ENCODE peak calls at places on chromosome 5, in four cellular contexts. One of them, this sample, is unnamed. For H3K36me3, the result is how much of the 10 kb centered on the place peaks cover.

GRCh38 chr5:130871346-130872086 is 293.5 kb downstream of the HINT1 start:
- DNase-seq in body of pancreas: peak
- DNase-seq in adrenal gland: no peak
- DNase-seq in GM23338: peak
- DNase-seq in this sample: no peak

GRCh38 chr5:68436686-68437520 is 221.3 kb downstream of the PIK3R1 start:
- DNase-seq in body of pancreas: no peak
- DNase-seq in adrenal gland: no peak
- DNase-seq in GM23338: no peak
- DNase-seq in this sample: no peak

GRCh38 chr5:61322738-61323429 is 9.2 kb upstream of the ZSWIM6 start:
- DNase-seq in GM23338: peak
- DNase-seq in adrenal gland: no peak
- DNase-seq in body of pancreas: peak
- DNase-seq in this sample: peak

GRCh38 chr5:135977375-135977928 is 22.7 kb upstream of the LECT2 start:
- DNase-seq in adrenal gland: peak
- DNase-seq in GM23338: peak
- DNase-seq in body of pancreas: peak
- DNase-seq in this sample: peak

GRCh38 chr5:119726544-119726943 is 97.2 kb downstream of the FAM170A start:
- DNase-seq in body of pancreas: no peak
- DNase-seq in adrenal gland: no peak
- DNase-seq in GM23338: no peak
- DNase-seq in this sample: no peak

GRCh38 chr5:95042040-95042439 is 242.9 kb downstream of the MCTP1 start:
- DNase-seq in adrenal gland: no peak
- DNase-seq in GM23338: no peak
- DNase-seq in body of pancreas: no peak
- DNase-seq in this sample: no peak

GRCh38 chr5:16855475-16855874 is 80.6 kb downstream of the MYO10 start:
- DNase-seq in adrenal gland: peak
- DNase-seq in body of pancreas: peak
- DNase-seq in GM23338: peak
- DNase-seq in this sample: no peak

GRCh38 chr5:127425037-127425436 is 92.4 kb upstream of the PRRC1 start:
- DNase-seq in adrenal gland: no peak
- DNase-seq in GM23338: no peak
- DNase-seq in body of pancreas: no peak
- DNase-seq in this sample: no peak

GRCh38 chr5:147482426-147483196 is 27.3 kb downstream of the DPYSL3 start:
- DNase-seq in GM23338: no peak
- DNase-seq in body of pancreas: no peak
- DNase-seq in adrenal gland: no peak
- DNase-seq in this sample: no peak

GRCh38 chr5:39422036-39422606 is 2.7 kb downstream of the DAB2 start:
- DNase-seq in adrenal gland: no peak
- DNase-seq in GM23338: no peak
- DNase-seq in body of pancreas: no peak
- DNase-seq in this sample: no peak

GRCh38 chr5:149434162-149435014 is 55.3 kb upstream of the IL17B start:
- DNase-seq in adrenal gland: peak
- DNase-seq in GM23338: peak
- DNase-seq in body of pancreas: peak
- DNase-seq in this sample: peak

GRCh38 chr5:168292783-168293696 is 1.6 kb downstream of the WWC1 start:
- DNase-seq in GM23338: peak
- DNase-seq in body of pancreas: no peak
- DNase-seq in adrenal gland: no peak
- DNase-seq in this sample: no peak

GRCh38 chr5:141913560-141913959 is 10.1 kb upstream of the DELE1 start:
- DNase-seq in GM23338: peak
- DNase-seq in adrenal gland: no peak
- DNase-seq in body of pancreas: no peak
- DNase-seq in this sample: no peak

GRCh38 chr5:169142264-169142970 is 158.5 kb downstream of the SLIT3 start:
- DNase-seq in adrenal gland: peak
- DNase-seq in GM23338: no peak
- DNase-seq in body of pancreas: peak
- DNase-seq in this sample: peak

GRCh38 chr5:66742083-66742895 is 146.1 kb downstream of the MAST4 start:
- DNase-seq in body of pancreas: peak
- DNase-seq in GM23338: peak
- DNase-seq in adrenal gland: no peak
- DNase-seq in this sample: peak

GRCh38 chr5:77272206-77272605 is 61.7 kb downstream of the PDE8B start:
- DNase-seq in adrenal gland: no peak
- DNase-seq in GM23338: no peak
- DNase-seq in body of pancreas: no peak
- DNase-seq in this sample: no peak

GRCh38 chr5:54760182-54760935 is 225.0 kb downstream of the ESM1 start:
- DNase-seq in GM23338: no peak
- DNase-seq in body of pancreas: no peak
- DNase-seq in adrenal gland: no peak
- DNase-seq in this sample: no peak

GRCh38 chr5:123444016-123444415 is 20.8 kb upstream of the CEP120 start:
- DNase-seq in adrenal gland: no peak
- DNase-seq in body of pancreas: no peak
- DNase-seq in GM23338: no peak
- DNase-seq in this sample: no peak

GRCh38 chr5:88813244-88813643 is 69.7 kb downstream of the MEF2C start:
- DNase-seq in GM23338: no peak
- DNase-seq in body of pancreas: no peak
- DNase-seq in adrenal gland: no peak
- DNase-seq in this sample: no peak

GRCh38 chr5:76732405-76733048 is 16.6 kb downstream of the F2R start:
- DNase-seq in body of pancreas: no peak
- DNase-seq in GM23338: no peak
- DNase-seq in adrenal gland: no peak
- DNase-seq in this sample: no peak

GRCh38 chr5:149811453-149811852 is 81.3 kb downstream of the PPARGC1B start:
- DNase-seq in body of pancreas: no peak
- DNase-seq in adrenal gland: no peak
- DNase-seq in GM23338: no peak
- DNase-seq in this sample: no peak

GRCh38 chr5:181133610-181134231 is 2.8 kb upstream of the OR2V1 start:
- DNase-seq in GM23338: no peak
- DNase-seq in body of pancreas: peak
- DNase-seq in adrenal gland: peak
- DNase-seq in this sample: peak

GRCh38 chr5:168793844-168794837 is 215.0 kb upstream of the PANK3 start:
- DNase-seq in body of pancreas: no peak
- DNase-seq in adrenal gland: peak
- DNase-seq in GM23338: no peak
- DNase-seq in this sample: peak

GRCh38 chr5:6146264-6146663 is 232.1 kb downstream of the MED10 start:
- DNase-seq in adrenal gland: no peak
- DNase-seq in body of pancreas: no peak
- DNase-seq in GM23338: no peak
- DNase-seq in this sample: no peak

GRCh38 chr5:172644229-172644628 is 3.2 kb downstream of the NEURL1B start:
- DNase-seq in GM23338: no peak
- DNase-seq in body of pancreas: no peak
- DNase-seq in adrenal gland: no peak
- DNase-seq in this sample: no peak

GRCh38 chr5:172646716-172647285 is 5.7 kb downstream of the NEURL1B start:
- DNase-seq in body of pancreas: no peak
- DNase-seq in GM23338: peak
- DNase-seq in adrenal gland: peak
- DNase-seq in this sample: no peak

GRCh38 chr5:172643392-172643871 is 2.4 kb downstream of the NEURL1B start:
- DNase-seq in GM23338: no peak
- DNase-seq in body of pancreas: no peak
- DNase-seq in adrenal gland: peak
- DNase-seq in this sample: no peak

GRCh38 chr5:172644711-172645110 is 3.6 kb downstream of the NEURL1B start:
- DNase-seq in GM23338: peak
- DNase-seq in adrenal gland: no peak
- DNase-seq in body of pancreas: no peak
- DNase-seq in this sample: no peak

DNA sequence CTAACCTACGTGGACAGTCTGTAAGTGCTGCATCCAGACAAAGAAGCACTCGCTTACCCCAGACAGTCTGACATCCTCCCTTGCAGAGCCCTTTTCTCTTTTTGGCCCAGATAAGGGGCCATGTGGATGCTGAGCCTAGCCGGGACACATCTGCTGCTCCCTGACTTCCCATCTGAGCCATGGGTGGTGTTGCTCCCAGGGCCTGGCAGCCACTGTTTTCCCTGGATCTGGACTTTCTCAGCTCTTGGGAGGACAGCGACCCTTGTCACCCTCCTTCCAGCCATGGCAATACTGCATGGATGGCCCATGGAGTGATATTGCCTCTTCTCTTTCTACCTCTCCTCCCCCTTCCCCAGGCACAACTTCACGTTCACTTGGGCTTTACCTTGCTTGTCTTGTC is 4.2 kb downstream of the NEURL1B start:
- DNase-seq in body of pancreas: no peak
- DNase-seq in adrenal gland: no peak
- DNase-seq in GM23338: no peak
- DNase-seq in this sample: no peak
- H3K36me3 ChIP-seq in body of pancreas: under half
- H3K36me3 ChIP-seq in adrenal gland: under half
- H3K36me3 ChIP-seq in GM23338: under half
- H3K36me3 ChIP-seq in this sample: under half

GRCh38 chr5:174796711-174797192 is 72.4 kb downstream of the MSX2 start:
- DNase-seq in adrenal gland: no peak
- DNase-seq in body of pancreas: no peak
- DNase-seq in GM23338: no peak
- DNase-seq in this sample: no peak
- H3K36me3 ChIP-seq in adrenal gland: under half
- H3K36me3 ChIP-seq in body of pancreas: under half
- H3K36me3 ChIP-seq in GM23338: under half
- H3K36me3 ChIP-seq in this sample: under half

DNA sequence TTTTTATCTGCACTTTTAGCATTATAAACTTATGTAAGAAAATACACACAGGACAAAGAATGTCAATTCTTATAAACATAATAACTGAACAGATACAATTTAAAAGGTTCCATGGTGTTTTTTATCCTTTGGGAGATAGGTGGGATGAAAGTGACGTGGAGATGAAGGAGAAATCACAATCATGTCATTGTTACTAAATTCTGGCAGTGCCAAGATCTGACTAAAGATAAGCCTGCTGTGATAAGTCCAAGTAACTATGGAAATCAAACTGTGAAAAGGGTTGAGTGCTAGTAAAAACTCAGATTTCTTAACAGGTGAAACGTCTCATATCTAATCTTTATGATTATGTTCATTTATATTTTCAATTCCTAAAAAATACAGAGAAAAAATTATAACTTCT is 11.1 kb downstream of the LEAP2 start:
- DNase-seq in GM23338: no peak
- DNase-seq in adrenal gland: no peak
- DNase-seq in body of pancreas: no peak
- DNase-seq in this sample: no peak
- H3K36me3 ChIP-seq in GM23338: half or more
- H3K36me3 ChIP-seq in adrenal gland: half or more
- H3K36me3 ChIP-seq in body of pancreas: under half
- H3K36me3 ChIP-seq in this sample: under half

GRCh38 chr5:97163360-97163764 is 19.7 kb downstream of the RIOK2 start:
- DNase-seq in body of pancreas: no peak
- DNase-seq in GM23338: no peak
- DNase-seq in adrenal gland: no peak
- DNase-seq in this sample: no peak

GRCh38 chr5:97167435-97167834 is 15.6 kb downstream of the RIOK2 start:
- DNase-seq in GM23338: no peak
- DNase-seq in body of pancreas: no peak
- DNase-seq in adrenal gland: no peak
- DNase-seq in this sample: no peak

GRCh38 chr5:97163790-97164285 is 19.2 kb downstream of the RIOK2 start:
- DNase-seq in GM23338: no peak
- DNase-seq in body of pancreas: no peak
- DNase-seq in adrenal gland: no peak
- DNase-seq in this sample: no peak

GRCh38 chr5:97164846-97165245 is 18.2 kb downstream of the RIOK2 start:
- DNase-seq in adrenal gland: no peak
- DNase-seq in GM23338: no peak
- DNase-seq in body of pancreas: no peak
- DNase-seq in this sample: no peak

DNA sequence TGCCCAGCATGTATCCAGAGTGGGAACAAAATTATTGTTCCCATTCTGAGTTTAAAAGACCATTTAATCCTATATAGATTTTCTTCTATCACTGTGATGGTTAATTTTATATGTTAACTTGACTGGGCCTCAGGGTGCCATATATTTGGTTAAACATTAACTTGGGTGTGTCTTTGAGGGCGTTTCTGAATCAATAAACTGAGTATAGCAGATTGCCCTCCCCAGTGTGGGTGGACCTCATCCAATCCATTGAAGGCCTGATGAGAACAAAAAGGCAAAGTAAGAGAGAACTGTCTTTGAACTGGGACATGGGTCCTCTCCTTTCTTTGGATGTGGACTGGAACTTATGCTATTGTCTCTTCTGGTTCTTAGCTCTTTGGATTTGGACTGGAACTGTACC is 17.3 kb downstream of the RIOK2 start:
- DNase-seq in GM23338: no peak
- DNase-seq in adrenal gland: no peak
- DNase-seq in body of pancreas: peak
- DNase-seq in this sample: no peak
- H3K36me3 ChIP-seq in GM23338: under half
- H3K36me3 ChIP-seq in adrenal gland: under half
- H3K36me3 ChIP-seq in body of pancreas: under half
- H3K36me3 ChIP-seq in this sample: under half

DNA sequence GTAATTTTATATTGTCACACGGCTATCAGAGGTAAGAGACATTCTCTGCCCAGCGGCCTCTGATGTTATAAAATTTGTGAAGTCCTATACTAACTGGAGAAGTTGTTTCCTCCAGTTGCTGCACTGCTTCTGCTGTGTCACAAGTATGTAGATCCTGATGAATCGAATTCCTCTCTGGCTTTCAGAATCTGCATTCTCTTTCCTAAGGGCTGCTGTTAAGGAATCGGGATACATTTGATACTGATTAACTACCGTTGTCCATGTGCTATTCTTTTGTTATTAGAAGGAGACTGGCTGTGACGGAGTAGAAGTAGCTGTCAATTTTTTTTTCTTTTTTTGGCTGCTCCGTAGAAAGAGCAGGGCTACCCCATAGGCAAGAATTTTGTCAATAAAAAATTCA is 81.7 kb upstream of the LRRC70 start:
- DNase-seq in GM23338: peak
- DNase-seq in adrenal gland: no peak
- DNase-seq in body of pancreas: no peak
- DNase-seq in this sample: no peak
- H3K36me3 ChIP-seq in GM23338: under half
- H3K36me3 ChIP-seq in adrenal gland: under half
- H3K36me3 ChIP-seq in body of pancreas: under half
- H3K36me3 ChIP-seq in this sample: under half